ENCODE peak calls at places on chromosomes 16 and 17, in nine cellular contexts. S is A549, O is stomach, D is K562, L is H1, M is tibial nerve, T is GM12878, Y is sigmoid colon, U is upper lobe of left lung. B is an unnamed sample.

GRCh38 chr16:2531696-2532493 is 687 bp upstream of the CEMP1 start:
- DNase-seq in S (peak), O (peak), D (peak), L (peak), M (peak), T (peak), Y (peak), U (peak), B (peak)

GRCh38 chr17:72967963-72968585 is 124.4 kb downstream of the SLC39A11 start:
- DNase-seq in S (no peak), O (no peak), D (no peak), L (no peak), M (no peak), T (no peak), Y (no peak), U (no peak), B (no peak)

GRCh38 chr16:7835032-7835431 is 502.4 kb downstream of the RBFOX1 start:
- DNase-seq in S (no peak), O (no peak), D (no peak), L (no peak), M (no peak), T (no peak), Y (no peak), U (no peak), B (no peak)

GRCh38 chr17:31663576-31663975 is 195.5 kb downstream of the COPRS start:
- DNase-seq in S (no peak), O (no peak), D (no peak), L (no peak), M (no peak), T (no peak), Y (no peak), U (no peak), B (no peak)

GRCh38 chr17:19320876-19321275 is 41.6 kb downstream of the B9D1 start:
- DNase-seq in S (no peak), O (no peak), D (no peak), L (no peak), M (no peak), T (no peak), Y (peak), U (no peak), B (no peak)

GRCh38 chr17:50817838-50818237 is 17.5 kb upstream of the WFIKKN2 start:
- DNase-seq in S (peak), O (no peak), D (no peak), L (peak), M (no peak), T (no peak), Y (no peak), U (no peak), B (no peak)

GRCh38 chr17:8711291-8711690 is 33.3 kb downstream of the CCDC42 start:
- DNase-seq in S (no peak), O (no peak), D (no peak), L (no peak), M (no peak), T (no peak), Y (no peak), U (no peak), B (no peak)

GRCh38 chr17:70913086-70913485 is 743.8 kb downstream of the KCNJ2 start:
- DNase-seq in S (no peak), O (no peak), D (no peak), L (no peak), M (no peak), T (no peak), Y (no peak), U (no peak), B (no peak)

GRCh38 chr16:72122308-72122707 is 28.7 kb downstream of the DHX38 start:
- DNase-seq in S (no peak), O (no peak), D (no peak), L (no peak), M (no peak), T (no peak), Y (no peak), U (no peak), B (no peak)

GRCh38 chr16:8863594-8864424 is 5.0 kb downstream of the CARHSP1 start:
- DNase-seq in S (no peak), O (peak), D (peak), L (no peak), M (peak), T (no peak), Y (no peak), U (peak), B (peak)

GRCh38 chr17:67050476-67051154 is 6.3 kb downstream of the CACNG1 start:
- DNase-seq in S (no peak), O (no peak), D (no peak), L (no peak), M (no peak), T (no peak), Y (no peak), U (no peak), B (no peak)

GRCh38 chr17:80989586-80989913 is 2.1 kb upstream of the CHMP6 start:
- DNase-seq in S (no peak), O (no peak), D (no peak), L (no peak), M (no peak), T (no peak), Y (no peak), U (no peak), B (no peak)

GRCh38 chr16:12436201-12436657 is 367.5 kb downstream of the CPPED1 start:
- DNase-seq in S (no peak), O (no peak), D (no peak), L (peak), M (no peak), T (no peak), Y (no peak), U (no peak), B (no peak)

GRCh38 chr16:57758331-57759117 is 23.0 kb downstream of the KATNB1 start:
- DNase-seq in S (no peak), O (no peak), D (no peak), L (no peak), M (no peak), T (no peak), Y (no peak), U (no peak), B (no peak)

GRCh38 chr17:18166894-18167293 is 16.7 kb upstream of the ALKBH5 start:
- DNase-seq in S (no peak), O (peak), D (peak), L (no peak), M (no peak), T (no peak), Y (no peak), U (no peak), B (no peak)

GRCh38 chr16:57945740-57946138 is 25.2 kb downstream of the CNGB1 start:
- DNase-seq in S (no peak), O (no peak), D (peak), L (no peak), M (no peak), T (no peak), Y (no peak), U (no peak), B (no peak)

GRCh38 chr16:69111831-69112230 is 6.4 kb downstream of the HAS3 start:
- DNase-seq in S (no peak), O (no peak), D (no peak), L (no peak), M (no peak), T (no peak), Y (no peak), U (no peak), B (no peak)

GRCh38 chr16:62478903-62479458 is 442.7 kb upstream of the CDH8 start:
- DNase-seq in S (no peak), O (no peak), D (no peak), L (no peak), M (no peak), T (no peak), Y (no peak), U (no peak), B (no peak)

GRCh38 chr17:51259574-51260236 is at the start of gene MBTD1:
- DNase-seq in S (peak), O (peak), D (peak), L (peak), M (peak), T (no peak), Y (peak), U (peak), B (peak)

GRCh38 chr17:81125573-81126081 is 39.7 kb upstream of the PVALEF start:
- DNase-seq in S (no peak), O (no peak), D (no peak), L (no peak), M (no peak), T (no peak), Y (no peak), U (no peak), B (no peak)

GRCh38 chr17:46115687-46116086 is 77.5 kb downstream of the KANSL1 start:
- DNase-seq in S (no peak), O (no peak), D (peak), L (no peak), M (no peak), T (no peak), Y (no peak), U (no peak), B (no peak)

GRCh38 chr17:8072727-8073461 is 14.6 kb downstream of the ALOX12B start:
- DNase-seq in S (no peak), O (no peak), D (no peak), L (no peak), M (no peak), T (no peak), Y (no peak), U (no peak), B (no peak)

GRCh38 chr16:58098207-58099096 is 30.7 kb downstream of the CFAP20 start:
- DNase-seq in S (no peak), O (no peak), D (no peak), L (no peak), M (no peak), T (no peak), Y (peak), U (no peak), B (no peak)

GRCh38 chr16:2042171-2042570 is 5.5 kb downstream of the NTHL1 start:
- DNase-seq in S (no peak), O (peak), D (no peak), L (no peak), M (no peak), T (no peak), Y (no peak), U (peak), B (no peak)

GRCh38 chr17:8995711-8996110 is 25.6 kb upstream of the NTN1 start:
- DNase-seq in S (no peak), O (no peak), D (no peak), L (no peak), M (no peak), T (no peak), Y (no peak), U (no peak), B (no peak)

GRCh38 chr16:86925067-86925791 is 346.9 kb downstream of the FOXL1 start:
- DNase-seq in S (no peak), O (no peak), D (peak), L (no peak), M (no peak), T (no peak), Y (no peak), U (no peak), B (no peak)

GRCh38 chr17:77846531-77847085 is 111.9 kb upstream of the TNRC6C start:
- DNase-seq in S (no peak), O (no peak), D (no peak), L (no peak), M (no peak), T (no peak), Y (no peak), U (no peak), B (no peak)
- TF ChIP-seq POLR2A in S (no peak), O (no peak), D (no peak), L (no peak), M (no peak), T (no peak), Y (no peak), U (no peak), B (no peak)

GRCh38 chr17:78422267-78422605 is 43.8 kb downstream of the PGS1 start:
- DNase-seq in S (no peak), O (no peak), D (no peak), L (no peak), M (no peak), T (no peak), Y (no peak), U (no peak), B (no peak)

GRCh38 chr17:78422872-78423588 is 44.6 kb downstream of the PGS1 start:
- DNase-seq in S (no peak), O (no peak), D (no peak), L (no peak), M (no peak), T (no peak), Y (no peak), U (peak), B (no peak)

GRCh38 chr17:78426293-78426879 is 47.9 kb downstream of the PGS1 start:
- DNase-seq in S (no peak), O (no peak), D (no peak), L (no peak), M (no peak), T (no peak), Y (no peak), U (no peak), B (no peak)

GRCh38 chr17:78425429-78425828 is 47.0 kb downstream of the PGS1 start:
- DNase-seq in S (no peak), O (no peak), D (no peak), L (no peak), M (no peak), T (no peak), Y (no peak), U (peak), B (no peak)

DNA sequence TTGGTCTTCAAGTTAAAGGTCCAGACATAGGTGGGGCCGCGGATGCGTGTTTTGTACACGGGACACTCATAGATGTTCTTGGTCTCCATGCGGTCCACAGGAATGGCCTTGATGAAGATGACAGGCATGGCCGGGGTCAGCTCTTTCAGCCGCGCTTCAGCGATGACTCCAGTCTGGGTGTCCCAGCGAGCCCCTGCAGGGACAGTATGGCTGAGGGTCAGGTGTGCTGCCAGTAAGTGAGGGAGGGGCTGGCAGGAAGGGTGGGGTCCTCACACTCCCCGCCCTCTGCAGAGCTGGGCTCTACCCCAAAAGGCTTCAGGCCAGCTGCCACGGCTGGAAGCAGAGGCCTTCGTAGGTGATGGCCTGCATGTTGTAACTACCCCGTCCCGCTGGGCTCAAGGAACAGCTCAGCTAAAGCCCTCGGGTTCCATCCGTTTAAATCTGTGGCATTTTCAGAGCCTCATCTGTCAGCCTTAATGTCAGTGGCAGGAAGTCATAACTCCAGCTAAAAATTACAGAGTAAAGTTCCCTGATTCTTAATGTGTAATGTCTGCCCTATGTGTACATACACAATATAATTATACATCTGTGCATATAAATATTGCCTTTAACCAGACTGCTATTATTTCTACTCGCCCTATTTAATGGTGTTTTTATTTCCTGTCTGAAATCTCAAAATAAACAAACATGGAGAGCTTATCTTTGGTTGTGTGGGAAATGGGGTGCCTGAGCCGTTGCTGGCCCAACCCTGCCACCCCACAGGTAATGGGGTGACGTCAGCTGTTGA is 45.7 kb downstream of the PGS1 start:
- DNase-seq in S (no peak), O (no peak), D (no peak), L (no peak), M (no peak), T (no peak), Y (no peak), U (no peak), B (no peak)
- TF ChIP-seq EP300 in S (no peak), O (no peak), D (no peak), L (no peak), M (no peak), T (no peak), Y (no peak), U (no peak), B (no peak)

DNA sequence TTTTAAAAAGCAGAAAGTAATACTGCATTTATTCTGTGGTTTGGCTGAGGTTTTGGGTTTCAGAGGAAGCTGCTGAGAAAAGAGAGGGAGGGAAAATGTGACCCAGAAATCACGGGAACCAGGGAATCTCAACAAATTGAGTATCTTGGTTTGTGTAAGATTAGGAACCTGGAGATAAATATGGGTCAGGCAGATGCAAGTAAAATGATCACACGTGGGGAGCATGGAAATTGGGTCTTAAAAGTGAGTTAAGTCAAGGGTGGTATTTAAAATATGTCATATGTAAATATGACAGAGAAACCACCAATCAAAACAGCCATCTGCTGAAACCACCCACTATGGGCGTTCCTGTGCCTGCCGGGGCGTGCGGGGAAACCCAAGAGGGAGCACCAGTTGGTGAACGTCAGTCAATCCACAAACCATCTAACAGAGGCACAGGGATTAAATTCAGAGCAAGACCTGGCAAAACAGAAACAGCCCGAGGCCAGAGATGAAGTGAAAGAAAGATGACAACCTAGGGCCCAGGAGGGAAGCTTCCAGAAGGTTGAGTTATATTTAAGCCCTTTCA is 33.4 kb downstream of the CDH13 start:
- DNase-seq in S (no peak), O (no peak), D (no peak), L (no peak), M (no peak), T (no peak), Y (no peak), U (no peak), B (no peak)
- TF ChIP-seq CTCF in S (no peak), O (no peak), D (no peak), L (no peak), M (no peak), T (no peak), Y (no peak), U (no peak), B (no peak)

GRCh38 chr17:55301521-55302406 is 37.0 kb downstream of the HLF start:
- DNase-seq in S (no peak), O (peak), D (peak), L (no peak), M (no peak), T (no peak), Y (no peak), U (no peak), B (no peak)
- TF ChIP-seq POLR2A in S (no peak), O (no peak), D (no peak), L (no peak), M (no peak), T (no peak), Y (no peak), U (no peak), B (no peak)

GRCh38 chr17:2688351-2689342 is 22.9 kb downstream of the CLUH start:
- DNase-seq in S (no peak), O (no peak), D (no peak), L (no peak), M (no peak), T (no peak), Y (peak), U (peak), B (no peak)

GRCh38 chr17:2684549-2684948 is 27.0 kb downstream of the CLUH start:
- DNase-seq in S (no peak), O (no peak), D (no peak), L (no peak), M (no peak), T (no peak), Y (no peak), U (no peak), B (no peak)

GRCh38 chr17:2687074-2687418 is 24.5 kb downstream of the CLUH start:
- DNase-seq in S (no peak), O (no peak), D (no peak), L (no peak), M (no peak), T (no peak), Y (no peak), U (no peak), B (no peak)

GRCh38 chr17:2683912-2684311 is 27.7 kb downstream of the CLUH start:
- DNase-seq in S (no peak), O (no peak), D (no peak), L (no peak), M (no peak), T (no peak), Y (peak), U (peak), B (no peak)

GRCh38 chr17:2685696-2686095 is 25.9 kb downstream of the CLUH start:
- DNase-seq in S (no peak), O (no peak), D (no peak), L (no peak), M (no peak), T (no peak), Y (peak), U (no peak), B (no peak)
- TF ChIP-seq EP300 in S (no peak), O (no peak), D (no peak), L (no peak), M (no peak), T (no peak), Y (no peak), U (no peak), B (no peak)

DNA sequence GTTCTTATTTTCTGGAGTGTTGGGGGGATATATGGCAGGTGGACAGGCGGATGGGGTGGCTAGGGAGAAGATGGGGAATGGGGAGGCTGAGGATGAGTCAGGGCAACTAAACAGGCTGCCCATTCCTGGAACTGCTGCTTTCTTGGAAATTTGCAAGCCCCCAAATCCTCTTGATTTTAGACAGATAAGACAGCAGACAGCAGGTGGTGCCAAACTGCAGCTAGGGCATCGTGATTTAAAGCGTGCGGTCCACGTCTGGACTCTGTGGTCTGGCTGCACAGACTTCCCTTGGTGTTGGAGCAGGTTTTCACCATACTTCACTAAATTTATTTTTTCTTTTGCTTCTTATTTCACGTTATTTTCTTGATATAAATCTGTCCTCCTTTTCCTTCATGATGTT is 10.9 kb upstream of the KRT24 start:
- DNase-seq in S (no peak), O (no peak), D (no peak), L (no peak), M (no peak), T (no peak), Y (no peak), U (no peak), B (no peak)
- TF ChIP-seq CTCF in S (no peak), O (no peak), D (no peak), L (no peak), M (no peak), T (no peak), Y (no peak), U (no peak), B (no peak)

GRCh38 chr17:29155966-29156338 is 24.2 kb downstream of the MYO18A start:
- DNase-seq in S (no peak), O (no peak), D (no peak), L (no peak), M (no peak), T (no peak), Y (no peak), U (no peak), B (no peak)

GRCh38 chr17:29157310-29157709 is 22.9 kb downstream of the MYO18A start:
- DNase-seq in S (no peak), O (no peak), D (no peak), L (no peak), M (no peak), T (no peak), Y (no peak), U (no peak), B (no peak)

GRCh38 chr17:29154516-29155234 is 25.5 kb downstream of the MYO18A start:
- DNase-seq in S (no peak), O (peak), D (no peak), L (no peak), M (no peak), T (no peak), Y (no peak), U (peak), B (no peak)

GRCh38 chr17:29156781-29157180 is 23.4 kb downstream of the MYO18A start:
- DNase-seq in S (no peak), O (no peak), D (no peak), L (no peak), M (no peak), T (no peak), Y (no peak), U (no peak), B (no peak)

GRCh38 chr17:29155235-29155965 is 24.8 kb downstream of the MYO18A start:
- DNase-seq in S (peak), O (peak), D (peak), L (no peak), M (no peak), T (no peak), Y (no peak), U (peak), B (peak)
- TF ChIP-seq POLR2A in S (peak), O (no peak), D (peak), L (no peak), M (no peak), T (no peak), Y (no peak), U (no peak), B (no peak)

B was measured in transverse colon.